ENCODE peak calls at places on chromosomes 3 and 15, in ten cellular contexts. One of them, this sample, is unnamed.

GRCh38 chr3:30458376-30458775 is 148.0 kb upstream of the TGFBR2 start:
- DNase-seq in IMR-90: no peak
- DNase-seq in NB4: no peak
- DNase-seq in esophagus muscularis mucosa: no peak
- DNase-seq in endothelial cell of umbilical vein: no peak
- DNase-seq in stomach: no peak
- DNase-seq in breast epithelium: no peak
- DNase-seq in HCT116: no peak
- DNase-seq in A549: no peak
- DNase-seq in H54: no peak
- DNase-seq in this sample: no peak

GRCh38 chr3:126226376-126226775 is 46.0 kb upstream of the ALDH1L1 start:
- DNase-seq in breast epithelium: no peak
- DNase-seq in NB4: no peak
- DNase-seq in HCT116: no peak
- DNase-seq in endothelial cell of umbilical vein: no peak
- DNase-seq in stomach: no peak
- DNase-seq in H54: no peak
- DNase-seq in IMR-90: no peak
- DNase-seq in A549: no peak
- DNase-seq in esophagus muscularis mucosa: no peak
- DNase-seq in this sample: no peak

GRCh38 chr3:135444058-135444457 is 521.5 kb upstream of the PPP2R3A start:
- DNase-seq in esophagus muscularis mucosa: no peak
- DNase-seq in endothelial cell of umbilical vein: no peak
- DNase-seq in A549: no peak
- DNase-seq in stomach: no peak
- DNase-seq in HCT116: no peak
- DNase-seq in H54: no peak
- DNase-seq in breast epithelium: no peak
- DNase-seq in IMR-90: no peak
- DNase-seq in NB4: no peak
- DNase-seq in this sample: no peak

GRCh38 chr3:42172047-42172654 is 81.0 kb downstream of the TRAK1 start:
- DNase-seq in HCT116: no peak
- DNase-seq in H54: no peak
- DNase-seq in IMR-90: no peak
- DNase-seq in A549: no peak
- DNase-seq in esophagus muscularis mucosa: no peak
- DNase-seq in stomach: no peak
- DNase-seq in endothelial cell of umbilical vein: no peak
- DNase-seq in breast epithelium: no peak
- DNase-seq in NB4: no peak
- DNase-seq in this sample: no peak

GRCh38 chr15:67076147-67076843 is 10.9 kb downstream of the SMAD3 start:
- DNase-seq in stomach: peak
- DNase-seq in H54: no peak
- DNase-seq in breast epithelium: no peak
- DNase-seq in esophagus muscularis mucosa: no peak
- DNase-seq in endothelial cell of umbilical vein: peak
- DNase-seq in IMR-90: peak
- DNase-seq in HCT116: peak
- DNase-seq in A549: peak
- DNase-seq in NB4: peak
- DNase-seq in this sample: no peak

GRCh38 chr3:120678331-120678845 is 3.7 kb downstream of the HGD start:
- DNase-seq in endothelial cell of umbilical vein: peak
- DNase-seq in stomach: peak
- DNase-seq in A549: peak
- DNase-seq in H54: no peak
- DNase-seq in breast epithelium: peak
- DNase-seq in esophagus muscularis mucosa: peak
- DNase-seq in HCT116: no peak
- DNase-seq in NB4: peak
- DNase-seq in IMR-90: peak
- DNase-seq in this sample: no peak

GRCh38 chr3:194574639-194575483 is 58.4 kb downstream of the TMEM44 start:
- DNase-seq in breast epithelium: no peak
- DNase-seq in esophagus muscularis mucosa: no peak
- DNase-seq in HCT116: no peak
- DNase-seq in stomach: no peak
- DNase-seq in A549: no peak
- DNase-seq in H54: no peak
- DNase-seq in NB4: no peak
- DNase-seq in endothelial cell of umbilical vein: no peak
- DNase-seq in IMR-90: peak
- DNase-seq in this sample: no peak

GRCh38 chr15:77819841-77820728 is 187.4 kb upstream of the LINGO1 start:
- DNase-seq in endothelial cell of umbilical vein: peak
- DNase-seq in HCT116: peak
- DNase-seq in breast epithelium: no peak
- DNase-seq in IMR-90: no peak
- DNase-seq in esophagus muscularis mucosa: no peak
- DNase-seq in H54: no peak
- DNase-seq in NB4: peak
- DNase-seq in stomach: no peak
- DNase-seq in A549: peak
- DNase-seq in this sample: no peak

GRCh38 chr3:141941093-141941492 is 64.7 kb downstream of the ATP1B3 start:
- DNase-seq in esophagus muscularis mucosa: no peak
- DNase-seq in A549: no peak
- DNase-seq in H54: no peak
- DNase-seq in NB4: no peak
- DNase-seq in stomach: no peak
- DNase-seq in IMR-90: no peak
- DNase-seq in endothelial cell of umbilical vein: peak
- DNase-seq in HCT116: peak
- DNase-seq in breast epithelium: no peak
- DNase-seq in this sample: no peak

GRCh38 chr3:123449092-123449985 is 449 bp upstream of the ADCY5 start:
- DNase-seq in stomach: no peak
- DNase-seq in NB4: no peak
- DNase-seq in A549: peak
- DNase-seq in HCT116: no peak
- DNase-seq in H54: no peak
- DNase-seq in esophagus muscularis mucosa: no peak
- DNase-seq in IMR-90: peak
- DNase-seq in breast epithelium: no peak
- DNase-seq in endothelial cell of umbilical vein: peak
- DNase-seq in this sample: no peak

GRCh38 chr3:12138044-12138443 is 20.7 kb downstream of the TIMP4 start:
- DNase-seq in endothelial cell of umbilical vein: peak
- DNase-seq in H54: no peak
- DNase-seq in breast epithelium: no peak
- DNase-seq in esophagus muscularis mucosa: no peak
- DNase-seq in NB4: peak
- DNase-seq in HCT116: peak
- DNase-seq in stomach: peak
- DNase-seq in A549: peak
- DNase-seq in IMR-90: peak
- DNase-seq in this sample: no peak

GRCh38 chr15:35466476-35466875 is 79.5 kb downstream of the DPH6 start:
- DNase-seq in HCT116: no peak
- DNase-seq in breast epithelium: no peak
- DNase-seq in A549: no peak
- DNase-seq in NB4: no peak
- DNase-seq in stomach: no peak
- DNase-seq in IMR-90: peak
- DNase-seq in H54: no peak
- DNase-seq in endothelial cell of umbilical vein: no peak
- DNase-seq in esophagus muscularis mucosa: no peak
- DNase-seq in this sample: no peak

DNA sequence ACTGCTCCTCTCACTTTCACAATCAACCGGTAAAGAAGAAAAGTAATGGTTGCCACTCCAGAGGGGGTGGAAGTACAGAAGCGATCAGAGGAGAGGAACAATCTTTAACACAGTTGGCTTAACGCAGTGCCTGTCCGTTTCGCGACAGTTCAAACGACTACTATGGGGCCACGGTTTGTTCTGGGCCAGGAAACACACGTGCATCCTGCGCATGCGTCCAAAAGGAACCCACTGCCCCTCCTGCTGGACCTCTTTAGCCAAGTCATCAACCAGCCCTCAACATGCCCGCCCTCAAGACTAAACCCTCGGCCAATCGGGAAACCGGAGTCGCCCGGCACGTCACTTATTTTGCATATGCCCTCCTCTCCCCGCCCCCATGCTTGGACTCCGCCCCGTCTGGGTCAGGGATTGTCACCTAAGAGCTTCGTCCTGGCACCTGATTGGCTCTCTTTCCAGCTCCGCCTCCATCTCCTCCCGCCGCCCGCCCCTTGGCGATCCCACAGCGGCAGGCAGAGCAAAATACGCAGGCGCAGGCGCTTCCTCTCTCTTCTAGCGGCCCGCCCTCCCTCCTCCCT is 345 bp upstream of the CDV3 start:
- DNase-seq in A549: peak
- DNase-seq in breast epithelium: peak
- DNase-seq in stomach: peak
- DNase-seq in H54: peak
- DNase-seq in HCT116: peak
- DNase-seq in endothelial cell of umbilical vein: peak
- DNase-seq in IMR-90: peak
- DNase-seq in esophagus muscularis mucosa: peak
- DNase-seq in NB4: peak
- DNase-seq in this sample: peak
- TF ChIP-seq POLR2A in A549: peak
- TF ChIP-seq POLR2A in breast epithelium: peak
- TF ChIP-seq POLR2A in stomach: no peak
- TF ChIP-seq POLR2A in H54: peak
- TF ChIP-seq POLR2A in HCT116: peak
- TF ChIP-seq POLR2A in endothelial cell of umbilical vein: peak
- TF ChIP-seq POLR2A in IMR-90: no peak
- TF ChIP-seq POLR2A in esophagus muscularis mucosa: peak
- TF ChIP-seq POLR2A in NB4: peak
- TF ChIP-seq POLR2A in this sample: no peak

DNA sequence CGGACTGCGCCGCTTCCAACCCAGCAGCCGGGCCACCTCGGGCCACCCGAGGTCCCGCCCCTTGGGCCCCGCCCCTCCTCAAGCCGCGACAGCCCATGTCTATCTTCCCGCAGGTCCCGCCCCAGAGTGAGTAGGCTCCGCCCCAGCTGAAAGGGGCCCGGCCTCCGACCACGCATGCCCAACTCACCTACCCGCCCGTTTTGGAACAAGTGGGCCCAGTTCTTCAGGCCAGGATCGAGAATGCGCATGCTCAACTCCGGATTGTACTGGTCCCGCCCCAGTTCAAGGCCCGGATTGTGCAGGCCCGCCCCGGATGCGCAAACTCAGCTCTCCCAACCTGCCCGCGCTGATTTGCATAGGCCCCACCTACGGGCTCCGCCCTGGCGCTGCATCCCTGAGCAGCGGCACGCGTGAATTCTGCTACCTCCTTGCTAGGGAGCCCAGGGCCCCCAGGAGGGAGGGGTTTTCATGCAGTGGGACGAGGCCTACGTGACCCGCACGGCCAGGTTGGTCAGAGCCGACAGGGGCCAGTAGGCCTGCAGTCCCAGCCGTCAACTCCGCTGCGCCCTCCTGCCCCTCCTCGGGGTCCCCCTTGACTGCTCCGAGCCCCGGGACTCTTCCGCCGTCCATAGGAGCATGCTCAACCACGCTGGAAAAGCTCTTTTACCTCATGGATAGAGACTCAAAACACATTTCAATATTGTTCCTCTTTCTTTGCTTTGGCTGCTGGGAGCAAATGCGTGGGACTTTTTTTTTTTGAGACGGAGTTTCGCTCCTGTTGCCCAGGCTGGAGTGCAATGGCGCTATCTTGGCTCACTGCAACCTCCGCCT is at the start of gene PFKFB4:
- DNase-seq in breast epithelium: peak
- DNase-seq in endothelial cell of umbilical vein: peak
- DNase-seq in esophagus muscularis mucosa: peak
- DNase-seq in A549: peak
- DNase-seq in HCT116: peak
- DNase-seq in H54: peak
- DNase-seq in stomach: peak
- DNase-seq in NB4: peak
- DNase-seq in IMR-90: peak
- DNase-seq in this sample: peak
- TF ChIP-seq POLR2A in breast epithelium: no peak
- TF ChIP-seq POLR2A in endothelial cell of umbilical vein: no peak
- TF ChIP-seq POLR2A in esophagus muscularis mucosa: no peak
- TF ChIP-seq POLR2A in A549: peak
- TF ChIP-seq POLR2A in HCT116: peak
- TF ChIP-seq POLR2A in H54: no peak
- TF ChIP-seq POLR2A in stomach: no peak
- TF ChIP-seq POLR2A in NB4: peak
- TF ChIP-seq POLR2A in IMR-90: no peak
- TF ChIP-seq POLR2A in this sample: peak

GRCh38 chr15:40932625-40933519 is 3.7 kb downstream of the DLL4 start:
- DNase-seq in NB4: no peak
- DNase-seq in A549: no peak
- DNase-seq in H54: no peak
- DNase-seq in esophagus muscularis mucosa: no peak
- DNase-seq in HCT116: no peak
- DNase-seq in endothelial cell of umbilical vein: no peak
- DNase-seq in breast epithelium: no peak
- DNase-seq in stomach: no peak
- DNase-seq in IMR-90: no peak
- DNase-seq in this sample: no peak
- TF ChIP-seq POLR2A in NB4: no peak
- TF ChIP-seq POLR2A in A549: no peak
- TF ChIP-seq POLR2A in H54: no peak
- TF ChIP-seq POLR2A in esophagus muscularis mucosa: no peak
- TF ChIP-seq POLR2A in HCT116: no peak
- TF ChIP-seq POLR2A in endothelial cell of umbilical vein: no peak
- TF ChIP-seq POLR2A in breast epithelium: no peak
- TF ChIP-seq POLR2A in stomach: no peak
- TF ChIP-seq POLR2A in IMR-90: no peak
- TF ChIP-seq POLR2A in this sample: no peak

GRCh38 chr3:19945405-19946290 is 1.2 kb upstream of the RAB5A start:
- DNase-seq in HCT116: no peak
- DNase-seq in esophagus muscularis mucosa: no peak
- DNase-seq in breast epithelium: no peak
- DNase-seq in H54: no peak
- DNase-seq in IMR-90: no peak
- DNase-seq in stomach: no peak
- DNase-seq in A549: peak
- DNase-seq in endothelial cell of umbilical vein: no peak
- DNase-seq in NB4: peak
- DNase-seq in this sample: no peak
- TF ChIP-seq POLR2A in HCT116: no peak
- TF ChIP-seq POLR2A in esophagus muscularis mucosa: no peak
- TF ChIP-seq POLR2A in breast epithelium: no peak
- TF ChIP-seq POLR2A in H54: no peak
- TF ChIP-seq POLR2A in IMR-90: no peak
- TF ChIP-seq POLR2A in stomach: no peak
- TF ChIP-seq POLR2A in A549: no peak
- TF ChIP-seq POLR2A in endothelial cell of umbilical vein: no peak
- TF ChIP-seq POLR2A in NB4: no peak
- TF ChIP-seq POLR2A in this sample: no peak

This sample was measured in H1.